ENCODE peak calls at places on chromosomes 5 and 9, in eight cellular contexts. One of them, this sample, is unnamed.

GRCh38 chr5:139014726-139015125 is 139.6 kb upstream of the LRRTM2 start:
- DNase-seq in transverse colon: no peak
- DNase-seq in uterus: no peak
- DNase-seq in GM12892: no peak
- DNase-seq in tibial nerve: no peak
- DNase-seq in IMR-90: peak
- DNase-seq in HepG2: no peak
- DNase-seq in lower leg skin: no peak
- DNase-seq in this sample: no peak

GRCh38 chr5:67059747-67060490 is 136.7 kb downstream of the CD180 start:
- DNase-seq in transverse colon: no peak
- DNase-seq in uterus: no peak
- DNase-seq in GM12892: no peak
- DNase-seq in tibial nerve: no peak
- DNase-seq in IMR-90: peak
- DNase-seq in HepG2: no peak
- DNase-seq in lower leg skin: no peak
- DNase-seq in this sample: no peak

GRCh38 chr5:146401021-146401420 is 46.1 kb upstream of the TCERG1 start:
- DNase-seq in transverse colon: no peak
- DNase-seq in uterus: no peak
- DNase-seq in GM12892: no peak
- DNase-seq in tibial nerve: no peak
- DNase-seq in IMR-90: no peak
- DNase-seq in HepG2: no peak
- DNase-seq in lower leg skin: no peak
- DNase-seq in this sample: no peak

GRCh38 chr5:138668451-138668850 is 84.8 kb upstream of the CTNNA1 start:
- DNase-seq in transverse colon: no peak
- DNase-seq in uterus: no peak
- DNase-seq in GM12892: no peak
- DNase-seq in tibial nerve: no peak
- DNase-seq in IMR-90: no peak
- DNase-seq in HepG2: peak
- DNase-seq in lower leg skin: no peak
- DNase-seq in this sample: no peak

GRCh38 chr9:132769895-132770774 is 99.9 kb downstream of the GTF3C4 start:
- DNase-seq in transverse colon: peak
- DNase-seq in uterus: peak
- DNase-seq in GM12892: peak
- DNase-seq in tibial nerve: peak
- DNase-seq in IMR-90: peak
- DNase-seq in HepG2: peak
- DNase-seq in lower leg skin: peak
- DNase-seq in this sample: peak

GRCh38 chr5:132377738-132378137 is 8.2 kb downstream of the SLC22A5 start:
- DNase-seq in transverse colon: no peak
- DNase-seq in uterus: no peak
- DNase-seq in GM12892: no peak
- DNase-seq in tibial nerve: no peak
- DNase-seq in IMR-90: no peak
- DNase-seq in HepG2: no peak
- DNase-seq in lower leg skin: no peak
- DNase-seq in this sample: no peak

GRCh38 chr9:715310-715709 is 126.2 kb upstream of the DMRT1 start:
- DNase-seq in transverse colon: no peak
- DNase-seq in uterus: no peak
- DNase-seq in GM12892: no peak
- DNase-seq in tibial nerve: no peak
- DNase-seq in IMR-90: no peak
- DNase-seq in HepG2: no peak
- DNase-seq in lower leg skin: no peak
- DNase-seq in this sample: no peak

GRCh38 chr9:24245988-24246387 is 299.7 kb downstream of the IZUMO3 start:
- DNase-seq in transverse colon: no peak
- DNase-seq in uterus: no peak
- DNase-seq in GM12892: no peak
- DNase-seq in tibial nerve: no peak
- DNase-seq in IMR-90: peak
- DNase-seq in HepG2: no peak
- DNase-seq in lower leg skin: no peak
- DNase-seq in this sample: no peak

GRCh38 chr5:530556-530955 is 6.3 kb upstream of the SLC9A3 start:
- DNase-seq in transverse colon: no peak
- DNase-seq in uterus: no peak
- DNase-seq in GM12892: no peak
- DNase-seq in tibial nerve: no peak
- DNase-seq in IMR-90: no peak
- DNase-seq in HepG2: no peak
- DNase-seq in lower leg skin: no peak
- DNase-seq in this sample: no peak

DNA sequence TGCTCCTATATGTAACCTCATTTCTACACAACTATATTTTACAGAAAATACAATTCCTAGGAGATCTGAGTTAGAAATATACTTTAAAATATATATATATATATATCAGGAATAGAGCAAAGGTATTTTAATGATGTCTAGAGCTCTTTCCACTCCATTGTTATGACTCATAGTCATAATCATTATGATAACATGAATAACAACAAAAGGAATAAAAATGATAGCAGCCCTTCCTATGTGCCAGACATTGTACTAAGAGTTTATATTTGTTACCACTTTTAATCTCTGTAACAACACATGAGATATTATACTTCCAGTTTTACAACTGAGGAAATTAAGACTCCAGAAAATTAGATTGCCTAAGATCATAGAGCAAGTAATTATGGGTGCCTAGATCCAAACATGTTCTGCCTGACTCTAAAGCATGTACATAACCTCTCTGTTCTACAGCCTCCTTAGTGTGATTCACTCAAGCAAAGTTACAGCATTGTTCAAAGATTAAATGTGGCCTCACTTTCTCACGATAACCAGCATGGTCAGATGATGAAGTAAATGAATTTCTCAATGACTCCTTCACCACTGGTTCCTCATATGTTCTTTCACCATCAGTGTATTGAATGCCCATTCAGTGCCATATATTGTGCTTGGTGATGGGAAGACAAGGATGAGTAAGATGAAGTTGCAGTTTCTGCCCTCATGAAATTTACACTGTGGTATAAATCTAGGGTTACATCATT is 452.1 kb downstream of the EFNA5 start:
- DNase-seq in transverse colon: no peak
- DNase-seq in uterus: no peak
- DNase-seq in GM12892: no peak
- DNase-seq in tibial nerve: no peak
- DNase-seq in IMR-90: peak
- DNase-seq in HepG2: no peak
- DNase-seq in lower leg skin: no peak
- DNase-seq in this sample: no peak
- TF ChIP-seq POLR2A in transverse colon: no peak
- TF ChIP-seq POLR2A in uterus: no peak
- TF ChIP-seq POLR2A in GM12892: no peak
- TF ChIP-seq POLR2A in tibial nerve: no peak
- TF ChIP-seq POLR2A in IMR-90: no peak
- TF ChIP-seq POLR2A in HepG2: no peak
- TF ChIP-seq POLR2A in lower leg skin: no peak
- TF ChIP-seq POLR2A in this sample: no peak

DNA sequence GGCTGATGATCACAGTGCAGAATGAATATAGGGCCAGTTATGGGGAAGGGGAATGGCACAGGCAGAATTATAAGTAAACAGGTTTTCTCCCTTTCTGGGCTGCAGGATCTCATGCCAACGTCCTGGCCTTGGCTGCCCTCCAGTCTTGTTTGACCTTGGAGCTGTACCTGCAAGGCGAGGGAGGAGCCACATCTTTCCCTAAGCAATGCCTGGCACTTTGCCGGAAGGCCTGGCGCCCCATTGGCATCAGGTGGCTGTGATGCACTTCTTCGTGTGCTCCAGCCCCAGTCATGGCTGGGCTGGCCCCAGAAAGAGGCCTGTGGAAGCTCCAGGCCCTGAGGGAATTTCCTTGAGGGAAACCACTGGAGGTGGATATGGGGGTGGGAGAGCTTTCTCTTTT is 16.7 kb upstream of the IQGAP2 start:
- DNase-seq in transverse colon: peak
- DNase-seq in uterus: no peak
- DNase-seq in GM12892: no peak
- DNase-seq in tibial nerve: no peak
- DNase-seq in IMR-90: no peak
- DNase-seq in HepG2: no peak
- DNase-seq in lower leg skin: no peak
- DNase-seq in this sample: peak
- TF ChIP-seq POLR2A in transverse colon: no peak
- TF ChIP-seq POLR2A in uterus: no peak
- TF ChIP-seq POLR2A in GM12892: no peak
- TF ChIP-seq POLR2A in tibial nerve: no peak
- TF ChIP-seq POLR2A in IMR-90: no peak
- TF ChIP-seq POLR2A in HepG2: no peak
- TF ChIP-seq POLR2A in lower leg skin: no peak
- TF ChIP-seq POLR2A in this sample: no peak

GRCh38 chr5:177311723-177312648 is at the start of gene MXD3:
- DNase-seq in transverse colon: peak
- DNase-seq in uterus: peak
- DNase-seq in GM12892: peak
- DNase-seq in tibial nerve: peak
- DNase-seq in IMR-90: peak
- DNase-seq in HepG2: peak
- DNase-seq in lower leg skin: peak
- DNase-seq in this sample: peak
- TF ChIP-seq POLR2A in transverse colon: no peak
- TF ChIP-seq POLR2A in uterus: no peak
- TF ChIP-seq POLR2A in GM12892: peak
- TF ChIP-seq POLR2A in tibial nerve: no peak
- TF ChIP-seq POLR2A in IMR-90: no peak
- TF ChIP-seq POLR2A in HepG2: no peak
- TF ChIP-seq POLR2A in lower leg skin: no peak
- TF ChIP-seq POLR2A in this sample: no peak

DNA sequence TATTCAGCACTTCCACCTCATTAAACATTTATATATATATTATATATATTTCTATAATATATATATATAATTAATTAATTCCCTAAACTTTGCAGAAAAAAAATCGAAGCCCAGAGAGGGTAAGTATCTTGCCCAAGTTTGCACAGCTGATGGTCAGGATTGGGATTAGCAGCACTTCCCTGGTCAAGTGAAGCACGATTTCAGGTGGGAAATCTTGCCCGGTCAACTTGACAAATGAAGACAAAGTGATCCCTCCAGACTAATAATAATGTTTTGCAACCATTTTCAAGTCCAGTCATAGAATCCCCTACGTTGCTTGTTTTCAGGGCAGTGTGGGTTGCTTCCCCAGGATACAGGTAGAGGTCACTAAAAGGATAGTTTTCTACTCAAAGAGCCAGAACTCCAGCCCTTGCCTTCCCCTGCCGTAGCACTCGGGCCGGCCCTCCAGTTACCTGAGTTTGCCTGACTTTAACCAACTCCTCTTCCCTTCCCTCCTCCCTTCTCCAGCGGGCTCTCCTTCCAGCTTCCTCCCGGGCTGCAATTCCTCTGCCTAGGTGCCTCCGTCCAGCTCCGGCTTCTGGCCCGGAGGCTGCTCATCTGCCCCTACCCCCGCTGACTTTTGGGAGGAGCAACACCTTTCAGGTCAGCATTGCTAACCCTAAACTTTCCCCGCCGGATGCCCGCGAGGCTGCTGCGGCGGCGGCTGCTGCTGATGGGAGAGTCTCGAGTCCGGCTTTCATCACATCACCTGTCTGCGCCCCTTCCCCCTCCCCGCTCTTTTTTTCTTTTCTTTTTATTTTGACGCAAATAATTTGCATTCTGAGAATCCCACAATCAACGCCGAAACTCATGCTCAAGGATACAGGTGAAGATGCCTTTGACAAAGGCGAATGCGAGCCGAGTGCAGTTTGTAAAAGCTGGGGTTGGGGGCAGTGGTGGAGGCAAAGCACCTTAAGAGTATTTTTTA is 928 bp downstream of the PRLR start:
- DNase-seq in transverse colon: peak
- DNase-seq in uterus: peak
- DNase-seq in GM12892: peak
- DNase-seq in tibial nerve: no peak
- DNase-seq in IMR-90: no peak
- DNase-seq in HepG2: peak
- DNase-seq in lower leg skin: no peak
- DNase-seq in this sample: peak
- TF ChIP-seq POLR2A in transverse colon: no peak
- TF ChIP-seq POLR2A in uterus: no peak
- TF ChIP-seq POLR2A in GM12892: no peak
- TF ChIP-seq POLR2A in tibial nerve: no peak
- TF ChIP-seq POLR2A in IMR-90: no peak
- TF ChIP-seq POLR2A in HepG2: no peak
- TF ChIP-seq POLR2A in lower leg skin: no peak
- TF ChIP-seq POLR2A in this sample: no peak

DNA sequence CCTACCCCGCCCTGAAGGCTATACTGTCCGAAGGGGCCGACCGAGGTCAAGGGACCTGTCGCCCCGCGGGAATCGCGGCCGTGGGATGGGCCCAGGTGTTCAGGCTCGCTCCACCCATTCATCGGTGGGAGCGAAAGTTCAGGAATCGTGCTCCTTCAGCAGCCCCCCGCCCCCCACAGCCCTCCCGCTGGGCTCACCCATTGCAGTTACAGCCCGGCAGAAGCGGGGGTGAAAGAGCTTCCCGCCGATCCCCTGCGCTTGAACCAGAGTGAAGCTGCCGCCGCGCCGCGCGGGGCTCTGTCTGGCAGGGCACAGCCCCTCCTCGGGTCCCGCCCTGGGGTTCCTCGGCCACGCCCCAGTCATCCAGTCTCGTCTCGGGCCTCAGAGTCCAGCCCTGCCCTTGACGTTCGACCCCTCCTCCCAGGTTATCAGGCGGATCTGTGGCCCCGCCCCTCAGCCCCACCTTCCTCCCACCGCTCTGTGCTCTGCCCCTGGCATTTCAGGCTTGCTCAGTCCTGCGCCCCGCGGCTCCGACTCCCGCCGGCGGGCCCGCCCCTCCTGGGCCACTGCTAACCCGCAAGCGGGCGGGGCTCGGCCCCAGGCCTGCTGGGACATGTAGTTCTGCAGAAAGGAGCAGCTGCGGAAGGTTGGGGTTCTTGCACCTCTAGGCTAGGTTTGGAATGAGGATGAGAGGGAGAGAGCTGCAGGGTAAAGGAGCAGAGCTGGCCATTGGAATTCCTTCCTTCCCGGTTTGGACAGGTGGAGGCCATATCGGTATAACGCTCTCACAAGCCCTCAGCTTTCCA is at the start of gene MYORG:
- DNase-seq in transverse colon: peak
- DNase-seq in uterus: peak
- DNase-seq in GM12892: peak
- DNase-seq in tibial nerve: peak
- DNase-seq in IMR-90: peak
- DNase-seq in HepG2: peak
- DNase-seq in lower leg skin: peak
- DNase-seq in this sample: peak
- TF ChIP-seq POLR2A in transverse colon: peak
- TF ChIP-seq POLR2A in uterus: peak
- TF ChIP-seq POLR2A in GM12892: no peak
- TF ChIP-seq POLR2A in tibial nerve: peak
- TF ChIP-seq POLR2A in IMR-90: no peak
- TF ChIP-seq POLR2A in HepG2: no peak
- TF ChIP-seq POLR2A in lower leg skin: no peak
- TF ChIP-seq POLR2A in this sample: peak

This sample was measured in Peyer's patch.